ENCODE peak calls at places on chromosomes 12 and 14, in four cellular contexts. Y is uterus, J is A549, U is H9. Q is an unnamed sample.

GRCh38 chr12:3571323-3571722 is 80.3 kb downstream of the PRMT8 start:
- DNase-seq in Y (no peak), J (no peak), U (no peak), Q (no peak)

GRCh38 chr12:99529966-99530365 is 117.6 kb upstream of the GARIN6 start:
- DNase-seq in Y (no peak), J (no peak), U (no peak), Q (no peak)

GRCh38 chr14:68762944-68763831 is 29.7 kb downstream of the ZFP36L1 start:
- DNase-seq in Y (peak), J (no peak), U (peak), Q (no peak)

GRCh38 chr12:92365836-92366235 is 220.2 kb upstream of the BTG1 start:
- DNase-seq in Y (no peak), J (no peak), U (no peak), Q (no peak)

GRCh38 chr12:9276990-9277389 is 68.8 kb upstream of the PZP start:
- DNase-seq in Y (no peak), J (no peak), U (no peak), Q (no peak)

GRCh38 chr12:30188602-30189326 is 405.0 kb upstream of the TMTC1 start:
- DNase-seq in Y (no peak), J (no peak), U (no peak), Q (no peak)

GRCh38 chr14:20836668-20837338 is 34.2 kb upstream of the RNASE1 start:
- DNase-seq in Y (no peak), J (peak), U (peak), Q (peak)

GRCh38 chr12:15852383-15852782 is 29.8 kb upstream of the STRAP start:
- DNase-seq in Y (no peak), J (no peak), U (no peak), Q (peak)

GRCh38 chr14:94485944-94486841 is 10.2 kb upstream of the SERPINA9 start:
- DNase-seq in Y (peak), J (peak), U (peak), Q (peak)

GRCh38 chr14:32846821-32847220 is 91.9 kb upstream of the NPAS3 start:
- DNase-seq in Y (no peak), J (no peak), U (no peak), Q (no peak)

GRCh38 chr14:58638231-58639205 is 756 bp downstream of the DACT1 start:
- DNase-seq in Y (peak), J (no peak), U (peak), Q (no peak)

GRCh38 chr14:98931911-98932310 is 340.1 kb downstream of the BCL11B start:
- DNase-seq in Y (no peak), J (no peak), U (no peak), Q (no peak)

GRCh38 chr14:96790211-96790610 is 7.0 kb upstream of the VRK1 start:
- DNase-seq in Y (no peak), J (no peak), U (no peak), Q (no peak)

GRCh38 chr12:124457287-124458219 is 109.9 kb downstream of the NCOR2 start:
- DNase-seq in Y (peak), J (no peak), U (no peak), Q (no peak)

GRCh38 chr14:75258079-75258802 is 20.4 kb upstream of the FOS start:
- DNase-seq in Y (peak), J (no peak), U (no peak), Q (no peak)

GRCh38 chr12:53227341-53227740 is 4.7 kb downstream of the RARG start:
- DNase-seq in Y (no peak), J (no peak), U (no peak), Q (no peak)

GRCh38 chr12:6970096-6970527 is 352 bp downstream of the PHB2 start:
- DNase-seq in Y (no peak), J (no peak), U (no peak), Q (no peak)

GRCh38 chr14:67240168-67240932 is 885 bp upstream of the PALS1 start:
- DNase-seq in Y (peak), J (peak), U (peak), Q (peak)

GRCh38 chr12:123936956-123937706 is 35.5 kb downstream of the CCDC92 start:
- DNase-seq in Y (no peak), J (no peak), U (no peak), Q (no peak)

GRCh38 chr12:30691122-30691879 is 4.4 kb downstream of the IPO8 start:
- DNase-seq in Y (no peak), J (peak), U (no peak), Q (no peak)

GRCh38 chr12:42834062-42834461 is 244.5 kb upstream of the PRICKLE1 start:
- DNase-seq in Y (no peak), J (no peak), U (no peak), Q (no peak)

GRCh38 chr14:64644629-64645028 is 59.6 kb upstream of the PLEKHG3 start:
- DNase-seq in Y (no peak), J (no peak), U (no peak), Q (no peak)

GRCh38 chr14:57089901-57090300 is 178.8 kb downstream of the EXOC5 start:
- DNase-seq in Y (no peak), J (no peak), U (no peak), Q (no peak)

GRCh38 chr12:124422570-124423523 is 128.0 kb downstream of the RFLNA start:
- DNase-seq in Y (peak), J (peak), U (no peak), Q (peak)

Q was measured in NCI-H460.